ENCODE peak calls at places on chromosomes 12 and 14, in eight cellular contexts. One of them, this sample, is unnamed. For H3K4me1 and H3K27me3, the result is how much of the 10 kb centered on the place peaks cover.

GRCh38 chr14:51269634-51270033 is 29.6 kb downstream of the TMX1 start:
- DNase-seq in PC-3: no peak
- DNase-seq in body of pancreas: no peak
- DNase-seq in lower lobe of right lung: no peak
- DNase-seq in GM23338: no peak
- DNase-seq in stomach: no peak
- DNase-seq in lung: no peak
- DNase-seq in tibial artery: no peak
- DNase-seq in this sample: no peak

GRCh38 chr14:96146131-96146771 is 58.4 kb upstream of the BDKRB2 start:
- DNase-seq in PC-3: peak
- DNase-seq in body of pancreas: peak
- DNase-seq in lower lobe of right lung: no peak
- DNase-seq in GM23338: no peak
- DNase-seq in stomach: peak
- DNase-seq in lung: peak
- DNase-seq in tibial artery: no peak
- DNase-seq in this sample: no peak

GRCh38 chr12:23564454-23564853 is 385.0 kb downstream of the SOX5 start:
- DNase-seq in PC-3: no peak
- DNase-seq in body of pancreas: no peak
- DNase-seq in lower lobe of right lung: no peak
- DNase-seq in GM23338: no peak
- DNase-seq in stomach: no peak
- DNase-seq in lung: no peak
- DNase-seq in tibial artery: no peak
- DNase-seq in this sample: peak

GRCh38 chr12:124904306-124905098 is 9.9 kb downstream of the UBC start:
- DNase-seq in PC-3: peak
- DNase-seq in body of pancreas: peak
- DNase-seq in lower lobe of right lung: peak
- DNase-seq in GM23338: no peak
- DNase-seq in stomach: peak
- DNase-seq in lung: peak
- DNase-seq in tibial artery: peak
- DNase-seq in this sample: peak

GRCh38 chr14:91980157-91980556 is 32.7 kb upstream of the FBLN5 start:
- DNase-seq in PC-3: peak
- DNase-seq in body of pancreas: no peak
- DNase-seq in lower lobe of right lung: no peak
- DNase-seq in GM23338: no peak
- DNase-seq in stomach: no peak
- DNase-seq in lung: no peak
- DNase-seq in tibial artery: no peak
- DNase-seq in this sample: no peak

GRCh38 chr14:73786632-73786941 is 65.0 kb upstream of the PTGR2 start:
- DNase-seq in PC-3: peak
- DNase-seq in body of pancreas: peak
- DNase-seq in lower lobe of right lung: peak
- DNase-seq in GM23338: peak
- DNase-seq in stomach: peak
- DNase-seq in lung: no peak
- DNase-seq in tibial artery: no peak
- DNase-seq in this sample: peak

GRCh38 chr14:28630100-28630499 is 136.5 kb upstream of the FOXG1 start:
- DNase-seq in PC-3: no peak
- DNase-seq in body of pancreas: no peak
- DNase-seq in lower lobe of right lung: no peak
- DNase-seq in GM23338: no peak
- DNase-seq in stomach: no peak
- DNase-seq in lung: no peak
- DNase-seq in tibial artery: no peak
- DNase-seq in this sample: no peak

GRCh38 chr12:33813536-33813935 is 208.8 kb upstream of the ALG10 start:
- DNase-seq in PC-3: no peak
- DNase-seq in body of pancreas: no peak
- DNase-seq in lower lobe of right lung: no peak
- DNase-seq in GM23338: no peak
- DNase-seq in stomach: no peak
- DNase-seq in lung: no peak
- DNase-seq in tibial artery: no peak
- DNase-seq in this sample: no peak

DNA sequence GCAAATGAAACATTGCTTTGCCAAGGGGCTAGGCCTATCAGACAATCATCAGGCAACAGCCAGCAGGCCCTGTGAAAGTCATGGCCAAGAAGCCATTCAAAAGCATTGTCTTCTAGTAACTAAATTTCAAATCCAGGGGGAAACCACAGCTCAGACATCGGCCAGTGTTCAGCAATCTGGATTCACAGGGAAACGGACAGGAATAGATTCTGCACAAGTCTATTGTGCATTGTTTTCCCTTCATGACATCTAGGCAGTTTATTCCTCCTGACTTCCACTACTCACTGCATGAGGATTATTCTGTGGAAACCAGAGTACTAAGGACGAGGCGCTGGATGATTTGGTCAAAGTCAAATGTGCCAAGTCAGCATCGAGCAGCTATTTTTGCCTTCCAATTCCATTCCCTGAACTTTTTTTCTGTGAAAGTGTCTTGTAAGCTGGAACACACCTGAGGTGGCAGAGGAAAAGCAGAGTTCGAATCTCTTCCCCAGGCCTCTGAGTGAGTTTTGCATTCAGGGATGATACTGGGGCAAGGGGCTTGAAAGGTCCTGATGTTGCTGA is 75.4 kb downstream of the VCPKMT start:
- DNase-seq in PC-3: no peak
- DNase-seq in body of pancreas: no peak
- DNase-seq in lower lobe of right lung: no peak
- DNase-seq in GM23338: no peak
- DNase-seq in stomach: no peak
- DNase-seq in lung: no peak
- DNase-seq in tibial artery: no peak
- DNase-seq in this sample: no peak
- H3K4me1 ChIP-seq in PC-3: half or more
- H3K4me1 ChIP-seq in body of pancreas: under half
- H3K4me1 ChIP-seq in lower lobe of right lung: half or more
- H3K4me1 ChIP-seq in GM23338: under half
- H3K4me1 ChIP-seq in stomach: under half
- H3K4me1 ChIP-seq in lung: under half
- H3K4me1 ChIP-seq in tibial artery: under half
- H3K4me1 ChIP-seq in this sample: under half

GRCh38 chr12:104048162-104048561 is 1.8 kb downstream of the GLT8D2 start:
- DNase-seq in PC-3: no peak
- DNase-seq in body of pancreas: no peak
- DNase-seq in lower lobe of right lung: no peak
- DNase-seq in GM23338: no peak
- DNase-seq in stomach: no peak
- DNase-seq in lung: no peak
- DNase-seq in tibial artery: no peak
- DNase-seq in this sample: no peak

GRCh38 chr12:104049278-104050257 is at the start of gene GLT8D2:
- DNase-seq in PC-3: peak
- DNase-seq in body of pancreas: peak
- DNase-seq in lower lobe of right lung: peak
- DNase-seq in GM23338: peak
- DNase-seq in stomach: peak
- DNase-seq in lung: peak
- DNase-seq in tibial artery: peak
- DNase-seq in this sample: peak

GRCh38 chr12:104046306-104046705 is 3.7 kb downstream of the GLT8D2 start:
- DNase-seq in PC-3: no peak
- DNase-seq in body of pancreas: no peak
- DNase-seq in lower lobe of right lung: no peak
- DNase-seq in GM23338: no peak
- DNase-seq in stomach: no peak
- DNase-seq in lung: no peak
- DNase-seq in tibial artery: no peak
- DNase-seq in this sample: no peak

GRCh38 chr12:104054681-104055346 is 4.8 kb upstream of the GLT8D2 start:
- DNase-seq in PC-3: no peak
- DNase-seq in body of pancreas: no peak
- DNase-seq in lower lobe of right lung: no peak
- DNase-seq in GM23338: peak
- DNase-seq in stomach: no peak
- DNase-seq in lung: no peak
- DNase-seq in tibial artery: no peak
- DNase-seq in this sample: no peak

DNA sequence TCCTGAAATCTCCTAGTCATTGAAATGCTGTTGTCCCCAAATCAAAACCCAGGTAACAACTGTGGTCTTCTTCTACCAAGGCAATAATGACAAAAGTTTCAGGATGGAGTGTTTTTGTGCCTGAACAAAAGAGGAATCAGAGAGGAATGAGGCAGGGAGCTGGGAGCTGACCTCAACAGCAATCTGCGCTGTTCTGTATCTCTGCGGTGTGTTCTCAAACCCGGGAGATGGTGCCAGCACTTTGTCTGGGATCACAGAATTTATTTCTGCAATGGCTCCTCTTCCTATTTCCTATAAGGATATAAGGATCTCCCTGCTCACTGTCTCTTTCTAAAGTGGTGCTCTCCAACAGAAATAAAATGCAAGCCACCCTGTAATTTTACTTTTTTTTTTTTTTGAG is 449 bp upstream of the GLT8D2 start:
- DNase-seq in PC-3: no peak
- DNase-seq in body of pancreas: no peak
- DNase-seq in lower lobe of right lung: no peak
- DNase-seq in GM23338: peak
- DNase-seq in stomach: no peak
- DNase-seq in lung: no peak
- DNase-seq in tibial artery: no peak
- DNase-seq in this sample: no peak
- H3K4me3 ChIP-seq in PC-3: peak
- H3K4me3 ChIP-seq in body of pancreas: no peak
- H3K4me3 ChIP-seq in lower lobe of right lung: peak
- H3K4me3 ChIP-seq in GM23338: peak
- H3K4me3 ChIP-seq in stomach: peak
- H3K4me3 ChIP-seq in lung: peak
- H3K4me3 ChIP-seq in tibial artery: peak
- H3K4me3 ChIP-seq in this sample: peak

DNA sequence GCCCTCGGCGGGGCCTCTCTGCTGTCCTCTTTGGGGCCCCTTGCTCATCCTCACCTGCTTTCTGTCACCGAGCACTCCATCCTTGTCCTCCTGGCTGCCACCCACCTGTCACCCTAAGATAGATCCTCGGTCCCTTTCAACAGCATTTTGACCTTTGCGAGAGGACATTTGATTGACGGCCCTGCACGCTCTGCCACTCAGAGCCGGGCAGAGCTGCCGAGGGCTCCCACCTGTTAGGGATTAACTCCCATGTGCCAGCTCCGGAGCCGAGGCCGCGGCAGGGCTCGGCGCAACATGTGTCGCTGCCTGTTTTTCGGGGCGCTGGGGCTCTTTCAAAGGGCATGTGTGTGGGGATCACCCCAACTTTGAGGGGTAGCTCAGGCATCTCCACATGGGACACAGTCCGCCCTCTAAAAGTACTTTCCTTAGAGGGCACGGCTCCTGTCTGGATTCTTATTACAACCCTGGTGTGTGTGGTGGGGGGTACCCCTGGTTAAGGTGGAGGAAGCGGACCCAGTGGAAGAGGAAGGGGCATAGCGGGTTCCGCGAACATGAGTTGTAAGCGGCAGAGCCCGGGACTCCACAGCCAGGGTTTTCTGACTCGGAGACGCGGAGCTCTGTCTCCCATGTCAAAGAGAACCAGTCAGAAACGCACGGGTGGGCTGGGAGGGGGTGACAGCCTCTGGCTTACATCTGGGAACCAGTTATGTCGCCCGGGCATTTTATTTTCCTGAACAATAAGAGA is 800 bp upstream of the MEG3 start:
- DNase-seq in PC-3: no peak
- DNase-seq in body of pancreas: no peak
- DNase-seq in lower lobe of right lung: no peak
- DNase-seq in GM23338: no peak
- DNase-seq in stomach: no peak
- DNase-seq in lung: no peak
- DNase-seq in tibial artery: no peak
- DNase-seq in this sample: no peak
- H3K27me3 ChIP-seq in PC-3: under half
- H3K27me3 ChIP-seq in body of pancreas: under half
- H3K27me3 ChIP-seq in lower lobe of right lung: half or more
- H3K27me3 ChIP-seq in GM23338: under half
- H3K27me3 ChIP-seq in stomach: under half
- H3K27me3 ChIP-seq in lung: under half
- H3K27me3 ChIP-seq in tibial artery: under half
- H3K27me3 ChIP-seq in this sample: under half

GRCh38 chr14:99569725-99570541 is 34.1 kb downstream of the CCDC85C start:
- DNase-seq in PC-3: no peak
- DNase-seq in body of pancreas: no peak
- DNase-seq in lower lobe of right lung: no peak
- DNase-seq in GM23338: no peak
- DNase-seq in stomach: no peak
- DNase-seq in lung: no peak
- DNase-seq in tibial artery: no peak
- DNase-seq in this sample: no peak

GRCh38 chr14:99572173-99572999 is 31.6 kb downstream of the CCDC85C start:
- DNase-seq in PC-3: no peak
- DNase-seq in body of pancreas: peak
- DNase-seq in lower lobe of right lung: no peak
- DNase-seq in GM23338: no peak
- DNase-seq in stomach: no peak
- DNase-seq in lung: no peak
- DNase-seq in tibial artery: no peak
- DNase-seq in this sample: no peak

GRCh38 chr14:99571303-99571986 is 32.6 kb downstream of the CCDC85C start:
- DNase-seq in PC-3: peak
- DNase-seq in body of pancreas: peak
- DNase-seq in lower lobe of right lung: no peak
- DNase-seq in GM23338: no peak
- DNase-seq in stomach: peak
- DNase-seq in lung: no peak
- DNase-seq in tibial artery: no peak
- DNase-seq in this sample: no peak

GRCh38 chr14:99568567-99569560 is 35.1 kb downstream of the CCDC85C start:
- DNase-seq in PC-3: peak
- DNase-seq in body of pancreas: peak
- DNase-seq in lower lobe of right lung: no peak
- DNase-seq in GM23338: no peak
- DNase-seq in stomach: peak
- DNase-seq in lung: no peak
- DNase-seq in tibial artery: no peak
- DNase-seq in this sample: peak

DNA sequence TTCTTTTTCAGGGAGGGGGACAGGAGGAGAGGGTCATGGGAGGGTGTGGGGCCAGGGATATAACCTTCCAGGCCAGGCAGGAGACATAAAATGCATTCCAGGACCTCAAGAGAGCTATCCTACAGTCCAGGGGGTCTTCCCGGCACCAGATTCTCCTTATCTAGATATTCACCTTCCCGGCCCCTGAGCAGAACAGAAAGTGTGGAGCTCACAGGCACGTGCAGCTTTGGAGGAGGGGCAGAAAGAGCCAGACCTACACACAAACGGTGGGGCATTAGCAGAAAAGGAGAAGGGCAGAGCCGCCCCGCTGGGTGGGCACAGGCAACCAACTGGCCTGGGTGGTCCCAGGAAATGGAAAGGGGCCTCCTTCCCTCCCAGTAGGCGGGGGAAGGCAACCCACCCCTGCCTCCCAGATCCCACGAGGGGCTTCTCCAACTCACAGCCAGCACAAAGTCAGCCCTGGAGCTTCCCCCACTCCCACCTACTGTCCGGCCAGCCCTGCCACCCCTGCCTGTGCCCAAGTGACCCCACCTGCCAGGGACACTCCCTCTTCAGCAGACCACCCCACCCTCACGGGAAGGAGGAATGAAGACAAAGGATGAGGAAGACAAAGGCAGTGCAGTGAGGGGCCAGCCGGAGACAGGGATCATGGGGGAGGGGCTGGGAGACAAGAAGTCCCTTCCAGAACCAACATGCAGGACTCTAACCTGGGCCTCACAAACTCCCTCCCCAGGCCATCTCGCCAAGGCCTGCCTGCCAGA is 33.3 kb downstream of the CCDC85C start:
- DNase-seq in PC-3: no peak
- DNase-seq in body of pancreas: no peak
- DNase-seq in lower lobe of right lung: no peak
- DNase-seq in GM23338: peak
- DNase-seq in stomach: no peak
- DNase-seq in lung: no peak
- DNase-seq in tibial artery: no peak
- DNase-seq in this sample: no peak
- H3K4me1 ChIP-seq in PC-3: under half
- H3K4me1 ChIP-seq in body of pancreas: half or more
- H3K4me1 ChIP-seq in lower lobe of right lung: half or more
- H3K4me1 ChIP-seq in GM23338: half or more
- H3K4me1 ChIP-seq in stomach: half or more
- H3K4me1 ChIP-seq in lung: under half
- H3K4me1 ChIP-seq in tibial artery: under half
- H3K4me1 ChIP-seq in this sample: under half